ENCODE peak calls at places on chromosomes 2 and 18, in four cellular contexts. V is LoVo, O is kidney glomerular epithelial cell, J is HFFc6. C is an unnamed sample.

GRCh38 chr18:26059357-26059756 is 31.1 kb downstream of the SS18 start:
- DNase-seq in V (no peak), O (no peak), J (no peak), C (no peak)

GRCh38 chr2:172962824-172963223 is 112.8 kb upstream of the MAP3K20 start:
- DNase-seq in V (no peak), O (peak; percentile 9), J (peak; percentile 57), C (no peak)

GRCh38 chr2:184562532-184562931 is 35.8 kb upstream of the ZNF804A start:
- DNase-seq in V (no peak), O (no peak), J (no peak), C (no peak)

GRCh38 chr2:233829193-233830110 is 24.9 kb downstream of the HJURP start:
- DNase-seq in V (no peak), O (no peak), J (no peak), C (no peak)

GRCh38 chr2:66301073-66301766 is 133.7 kb upstream of the MEIS1 start:
- DNase-seq in V (no peak), O (no peak), J (no peak), C (no peak)

GRCh38 chr2:193475038-193475437 is 1280.3 kb upstream of the TMEFF2 start:
- DNase-seq in V (no peak), O (no peak), J (no peak), C (no peak)

GRCh38 chr2:109647636-109648035 is 33.5 kb downstream of the SOWAHC start:
- DNase-seq in V (no peak), O (peak; percentile 79), J (peak; percentile 35), C (no peak)

GRCh38 chr18:48336332-48336731 is 72.9 kb downstream of the ZBTB7C start:
- DNase-seq in V (no peak), O (no peak), J (peak; percentile 10), C (no peak)

GRCh38 chr18:80233201-80233835 is 14.0 kb downstream of the PARD6G start:
- DNase-seq in V (no peak), O (no peak), J (no peak), C (no peak)

GRCh38 chr18:74040459-74041332 is 106.9 kb downstream of the FBXO15 start:
- DNase-seq in V (peak; percentile 8), O (no peak), J (peak; percentile 24), C (peak; percentile 46)

GRCh38 chr18:60469396-60469795 is 96.8 kb upstream of the MC4R start:
- DNase-seq in V (no peak), O (no peak), J (no peak), C (no peak)

GRCh38 chr2:165294912-165295311 is 55.7 kb downstream of the SCN2A start:
- DNase-seq in V (no peak), O (no peak), J (no peak), C (no peak)

GRCh38 chr18:35582899-35583558 is 1.5 kb downstream of the GALNT1 start:
- DNase-seq in V (no peak), O (peak; percentile 14), J (no peak), C (no peak)

GRCh38 chr18:79394438-79395307 is 1.1 kb upstream of the NFATC1 start:
- DNase-seq in V (peak; percentile 17), O (no peak), J (peak; percentile 21), C (no peak)

C was measured in A549.